ENCODE peak calls at places on chromosomes 12 and 14, in seven cellular contexts. One of them, this sample, is unnamed.

GRCh38 chr14:56888274-56888673 is 78.0 kb upstream of the OTX2 start:
- DNase-seq in stimulated activated CD4-positive, alpha-beta T cell treated with anti-CD3 and anti-CD28 coated beads, Interleukin-15, amount 100 ng/mL, for 1 hour: no peak
- DNase-seq in activated CD8-positive, alpha-beta memory T cell treated with anti-CD3 and anti-CD28 coated beads for 24 hours: no peak
- DNase-seq in coronary artery: no peak
- DNase-seq in EL: no peak
- DNase-seq in activated gamma-delta T cell treated with Interleukin-2 at 50 U/mL for 16 hours: no peak
- DNase-seq in uterus: no peak
- DNase-seq in this sample: no peak

GRCh38 chr12:75945581-75945980 is 86.0 kb downstream of the PHLDA1 start:
- DNase-seq in stimulated activated CD4-positive, alpha-beta T cell treated with anti-CD3 and anti-CD28 coated beads, Interleukin-15, amount 100 ng/mL, for 1 hour: no peak
- DNase-seq in activated CD8-positive, alpha-beta memory T cell treated with anti-CD3 and anti-CD28 coated beads for 24 hours: no peak
- DNase-seq in coronary artery: no peak
- DNase-seq in EL: no peak
- DNase-seq in activated gamma-delta T cell treated with Interleukin-2 at 50 U/mL for 16 hours: no peak
- DNase-seq in uterus: no peak
- DNase-seq in this sample: no peak

GRCh38 chr14:90375934-90376333 is 20.9 kb upstream of the CALM1 start:
- DNase-seq in stimulated activated CD4-positive, alpha-beta T cell treated with anti-CD3 and anti-CD28 coated beads, Interleukin-15, amount 100 ng/mL, for 1 hour: no peak
- DNase-seq in activated CD8-positive, alpha-beta memory T cell treated with anti-CD3 and anti-CD28 coated beads for 24 hours: no peak
- DNase-seq in coronary artery: no peak
- DNase-seq in EL: no peak
- DNase-seq in activated gamma-delta T cell treated with Interleukin-2 at 50 U/mL for 16 hours: no peak
- DNase-seq in uterus: no peak
- DNase-seq in this sample: no peak

GRCh38 chr12:112087851-112088250 is 20.7 kb downstream of the NAA25 start:
- DNase-seq in stimulated activated CD4-positive, alpha-beta T cell treated with anti-CD3 and anti-CD28 coated beads, Interleukin-15, amount 100 ng/mL, for 1 hour: no peak
- DNase-seq in activated CD8-positive, alpha-beta memory T cell treated with anti-CD3 and anti-CD28 coated beads for 24 hours: no peak
- DNase-seq in coronary artery: no peak
- DNase-seq in EL: no peak
- DNase-seq in activated gamma-delta T cell treated with Interleukin-2 at 50 U/mL for 16 hours: no peak
- DNase-seq in uterus: no peak
- DNase-seq in this sample: no peak

GRCh38 chr14:77275041-77275854 is 4.2 kb upstream of the NGB start:
- DNase-seq in stimulated activated CD4-positive, alpha-beta T cell treated with anti-CD3 and anti-CD28 coated beads, Interleukin-15, amount 100 ng/mL, for 1 hour: no peak
- DNase-seq in activated CD8-positive, alpha-beta memory T cell treated with anti-CD3 and anti-CD28 coated beads for 24 hours: no peak
- DNase-seq in coronary artery: no peak
- DNase-seq in EL: no peak
- DNase-seq in activated gamma-delta T cell treated with Interleukin-2 at 50 U/mL for 16 hours: no peak
- DNase-seq in uterus: no peak
- DNase-seq in this sample: no peak

GRCh38 chr14:69460093-69460701 is 24.3 kb upstream of the PLEKHD1 start:
- DNase-seq in stimulated activated CD4-positive, alpha-beta T cell treated with anti-CD3 and anti-CD28 coated beads, Interleukin-15, amount 100 ng/mL, for 1 hour: peak; percentile 8
- DNase-seq in activated CD8-positive, alpha-beta memory T cell treated with anti-CD3 and anti-CD28 coated beads for 24 hours: peak; percentile 67
- DNase-seq in coronary artery: no peak
- DNase-seq in EL: peak; percentile 88
- DNase-seq in activated gamma-delta T cell treated with Interleukin-2 at 50 U/mL for 16 hours: peak; percentile 29
- DNase-seq in uterus: peak; percentile 72
- DNase-seq in this sample: no peak

GRCh38 chr14:29528889-29529288 is 398.8 kb downstream of the PRKD1 start:
- DNase-seq in stimulated activated CD4-positive, alpha-beta T cell treated with anti-CD3 and anti-CD28 coated beads, Interleukin-15, amount 100 ng/mL, for 1 hour: no peak
- DNase-seq in activated CD8-positive, alpha-beta memory T cell treated with anti-CD3 and anti-CD28 coated beads for 24 hours: no peak
- DNase-seq in coronary artery: no peak
- DNase-seq in EL: no peak
- DNase-seq in activated gamma-delta T cell treated with Interleukin-2 at 50 U/mL for 16 hours: no peak
- DNase-seq in uterus: no peak
- DNase-seq in this sample: no peak

GRCh38 chr12:126369487-126370463 is 1304.5 kb downstream of the AACS start:
- DNase-seq in stimulated activated CD4-positive, alpha-beta T cell treated with anti-CD3 and anti-CD28 coated beads, Interleukin-15, amount 100 ng/mL, for 1 hour: no peak
- DNase-seq in activated CD8-positive, alpha-beta memory T cell treated with anti-CD3 and anti-CD28 coated beads for 24 hours: no peak
- DNase-seq in coronary artery: no peak
- DNase-seq in EL: no peak
- DNase-seq in activated gamma-delta T cell treated with Interleukin-2 at 50 U/mL for 16 hours: no peak
- DNase-seq in uterus: no peak
- DNase-seq in this sample: no peak

GRCh38 chr12:19053999-19054398 is 75.5 kb upstream of the PLEKHA5 start:
- DNase-seq in stimulated activated CD4-positive, alpha-beta T cell treated with anti-CD3 and anti-CD28 coated beads, Interleukin-15, amount 100 ng/mL, for 1 hour: no peak
- DNase-seq in activated CD8-positive, alpha-beta memory T cell treated with anti-CD3 and anti-CD28 coated beads for 24 hours: no peak
- DNase-seq in coronary artery: no peak
- DNase-seq in EL: no peak
- DNase-seq in activated gamma-delta T cell treated with Interleukin-2 at 50 U/mL for 16 hours: no peak
- DNase-seq in uterus: no peak
- DNase-seq in this sample: no peak

GRCh38 chr12:111428081-111428727 is 22.5 kb downstream of the SH2B3 start:
- DNase-seq in stimulated activated CD4-positive, alpha-beta T cell treated with anti-CD3 and anti-CD28 coated beads, Interleukin-15, amount 100 ng/mL, for 1 hour: no peak
- DNase-seq in activated CD8-positive, alpha-beta memory T cell treated with anti-CD3 and anti-CD28 coated beads for 24 hours: peak; percentile 57
- DNase-seq in coronary artery: no peak
- DNase-seq in EL: no peak
- DNase-seq in activated gamma-delta T cell treated with Interleukin-2 at 50 U/mL for 16 hours: no peak
- DNase-seq in uterus: no peak
- DNase-seq in this sample: no peak

GRCh38 chr14:92460541-92460915 is 53.1 kb upstream of the RIN3 start:
- DNase-seq in stimulated activated CD4-positive, alpha-beta T cell treated with anti-CD3 and anti-CD28 coated beads, Interleukin-15, amount 100 ng/mL, for 1 hour: no peak
- DNase-seq in activated CD8-positive, alpha-beta memory T cell treated with anti-CD3 and anti-CD28 coated beads for 24 hours: peak; percentile 55
- DNase-seq in coronary artery: peak; percentile 46
- DNase-seq in EL: no peak
- DNase-seq in activated gamma-delta T cell treated with Interleukin-2 at 50 U/mL for 16 hours: no peak
- DNase-seq in uterus: no peak
- DNase-seq in this sample: no peak

GRCh38 chr12:14892726-14893442 is 7.2 kb upstream of the MGP start:
- DNase-seq in stimulated activated CD4-positive, alpha-beta T cell treated with anti-CD3 and anti-CD28 coated beads, Interleukin-15, amount 100 ng/mL, for 1 hour: no peak
- DNase-seq in activated CD8-positive, alpha-beta memory T cell treated with anti-CD3 and anti-CD28 coated beads for 24 hours: no peak
- DNase-seq in coronary artery: no peak
- DNase-seq in EL: no peak
- DNase-seq in activated gamma-delta T cell treated with Interleukin-2 at 50 U/mL for 16 hours: no peak
- DNase-seq in uterus: peak; percentile 78
- DNase-seq in this sample: no peak

GRCh38 chr14:105173901-105174894 is 5.6 kb upstream of the JAG2 start:
- DNase-seq in stimulated activated CD4-positive, alpha-beta T cell treated with anti-CD3 and anti-CD28 coated beads, Interleukin-15, amount 100 ng/mL, for 1 hour: peak; percentile 19
- DNase-seq in activated CD8-positive, alpha-beta memory T cell treated with anti-CD3 and anti-CD28 coated beads for 24 hours: peak; percentile 80
- DNase-seq in coronary artery: no peak
- DNase-seq in EL: no peak
- DNase-seq in activated gamma-delta T cell treated with Interleukin-2 at 50 U/mL for 16 hours: peak; percentile 56
- DNase-seq in uterus: no peak
- DNase-seq in this sample: no peak

GRCh38 chr14:84806627-84807026 is 723.3 kb upstream of the FLRT2 start:
- DNase-seq in stimulated activated CD4-positive, alpha-beta T cell treated with anti-CD3 and anti-CD28 coated beads, Interleukin-15, amount 100 ng/mL, for 1 hour: no peak
- DNase-seq in activated CD8-positive, alpha-beta memory T cell treated with anti-CD3 and anti-CD28 coated beads for 24 hours: no peak
- DNase-seq in coronary artery: no peak
- DNase-seq in EL: no peak
- DNase-seq in activated gamma-delta T cell treated with Interleukin-2 at 50 U/mL for 16 hours: no peak
- DNase-seq in uterus: no peak
- DNase-seq in this sample: no peak

GRCh38 chr12:88707800-88708199 is 127.5 kb upstream of the KITLG start:
- DNase-seq in stimulated activated CD4-positive, alpha-beta T cell treated with anti-CD3 and anti-CD28 coated beads, Interleukin-15, amount 100 ng/mL, for 1 hour: no peak
- DNase-seq in activated CD8-positive, alpha-beta memory T cell treated with anti-CD3 and anti-CD28 coated beads for 24 hours: no peak
- DNase-seq in coronary artery: no peak
- DNase-seq in EL: no peak
- DNase-seq in activated gamma-delta T cell treated with Interleukin-2 at 50 U/mL for 16 hours: no peak
- DNase-seq in uterus: no peak
- DNase-seq in this sample: no peak

GRCh38 chr14:92199763-92200162 is 78.0 kb downstream of the CPSF2 start:
- DNase-seq in stimulated activated CD4-positive, alpha-beta T cell treated with anti-CD3 and anti-CD28 coated beads, Interleukin-15, amount 100 ng/mL, for 1 hour: no peak
- DNase-seq in activated CD8-positive, alpha-beta memory T cell treated with anti-CD3 and anti-CD28 coated beads for 24 hours: no peak
- DNase-seq in coronary artery: no peak
- DNase-seq in EL: no peak
- DNase-seq in activated gamma-delta T cell treated with Interleukin-2 at 50 U/mL for 16 hours: no peak
- DNase-seq in uterus: no peak
- DNase-seq in this sample: no peak